ENCODE peak calls at places on chromosomes 5 and 9, in eight cellular contexts. S is epithelial cell of esophagus, X is A549, C is left ventricle myocardium inferior, K is sigmoid colon, E is HepG2, T is GM23338, P is WTC11. Z is an unnamed sample.

GRCh38 chr5:54881286-54882005 is 103.9 kb downstream of the ESM1 start:
- DNase-seq in S (peak; percentile 99), X (no peak), C (no peak), K (no peak), E (no peak), T (no peak), P (no peak), Z (no peak)

GRCh38 chr5:90759119-90759518 is 200.5 kb downstream of the ADGRV1 start:
- DNase-seq in S (no peak), X (no peak), C (no peak), K (no peak), E (no peak), T (no peak), P (no peak), Z (no peak)

GRCh38 chr5:60993875-60994571 is 49.0 kb downstream of the NDUFAF2 start:
- DNase-seq in S (no peak), X (no peak), C (peak; percentile 25), K (no peak), E (no peak), T (no peak), P (no peak), Z (no peak)

GRCh38 chr5:14510156-14510734 is 71.3 kb upstream of the OTULINL start:
- DNase-seq in S (no peak), X (no peak), C (no peak), K (no peak), E (no peak), T (no peak), P (no peak), Z (peak; percentile 45)

GRCh38 chr9:131738838-131739191 is 1.1 kb downstream of the RAPGEF1 start:
- DNase-seq in S (no peak), X (no peak), C (no peak), K (no peak), E (no peak), T (peak; percentile 80), P (peak; percentile 46), Z (no peak)

GRCh38 chr9:96232539-96233241 is 69.3 kb downstream of the HSD17B3 start:
- DNase-seq in S (peak; percentile 61), X (peak; percentile 57), C (peak; percentile 68), K (peak; percentile 89), E (peak; percentile 41), T (peak; percentile 78), P (peak; percentile 48), Z (no peak)

GRCh38 chr9:36742264-36742663 is 169.6 kb downstream of the MELK start:
- DNase-seq in S (no peak), X (no peak), C (no peak), K (no peak), E (no peak), T (peak; percentile 30), P (no peak), Z (no peak)

GRCh38 chr5:95850391-95850894 is 27.9 kb upstream of the GLRX start:
- DNase-seq in S (no peak), X (no peak), C (no peak), K (no peak), E (peak; percentile 56), T (no peak), P (no peak), Z (no peak)

GRCh38 chr5:180806351-180807011 is 3.9 kb upstream of the MGAT1 start:
- DNase-seq in S (no peak), X (no peak), C (no peak), K (peak; percentile 64), E (no peak), T (no peak), P (no peak), Z (no peak)

GRCh38 chr5:34743878-34744277 is 87.8 kb downstream of the RAI14 start:
- DNase-seq in S (peak; percentile 43), X (peak; percentile 67), C (no peak), K (no peak), E (no peak), T (no peak), P (no peak), Z (no peak)

GRCh38 chr5:128252794-128253193 is 169.2 kb downstream of the SLC12A2 start:
- DNase-seq in S (peak; percentile 55), X (no peak), C (no peak), K (no peak), E (no peak), T (no peak), P (no peak), Z (no peak)

GRCh38 chr5:150358261-150359095 is 981 bp downstream of the TCOF1 start:
- DNase-seq in S (peak; percentile 47), X (peak; percentile 37), C (no peak), K (no peak), E (peak; percentile 70), T (peak; percentile 32), P (no peak), Z (no peak)

GRCh38 chr5:42583322-42583721 is 160.1 kb downstream of the GHR start:
- DNase-seq in S (peak; percentile 82), X (peak; percentile 58), C (no peak), K (peak; percentile 86), E (peak; percentile 64), T (peak; percentile 86), P (peak; percentile 58), Z (peak; percentile 78)

GRCh38 chr9:131366745-131367401 is 27.0 kb upstream of the PRRC2B start:
- DNase-seq in S (peak; percentile 48), X (peak; percentile 89), C (peak; percentile 26), K (no peak), E (peak; percentile 64), T (peak; percentile 73), P (peak; percentile 58), Z (no peak)

GRCh38 chr9:23621166-23621565 is 204.9 kb downstream of the ELAVL2 start:
- DNase-seq in S (peak; percentile 85), X (no peak), C (no peak), K (no peak), E (no peak), T (no peak), P (no peak), Z (no peak)

GRCh38 chr5:140360101-140360500 is at the start of gene SLC4A9:
- DNase-seq in S (no peak), X (no peak), C (no peak), K (no peak), E (no peak), T (no peak), P (no peak), Z (no peak)

GRCh38 chr5:103741984-103742383 is 179.4 kb upstream of the NUDT12 start:
- DNase-seq in S (no peak), X (no peak), C (no peak), K (no peak), E (no peak), T (no peak), P (no peak), Z (no peak)

GRCh38 chr9:134002796-134003195 is 10.7 kb upstream of the VAV2 start:
- DNase-seq in S (no peak), X (no peak), C (no peak), K (no peak), E (no peak), T (no peak), P (no peak), Z (no peak)

GRCh38 chr5:67672633-67673032 is 476.0 kb upstream of the CD180 start:
- DNase-seq in S (peak; percentile 9), X (no peak), C (no peak), K (no peak), E (no peak), T (no peak), P (no peak), Z (no peak)

GRCh38 chr5:38640012-38640395 is 83.6 kb upstream of the LIFR start:
- DNase-seq in S (peak; percentile 3), X (peak; percentile 40), C (no peak), K (no peak), E (no peak), T (no peak), P (no peak), Z (no peak)

GRCh38 chr5:75550597-75550996 is 38.9 kb downstream of the POLK start:
- DNase-seq in S (no peak), X (no peak), C (no peak), K (no peak), E (no peak), T (no peak), P (no peak), Z (no peak)

GRCh38 chr5:11046160-11046559 is 285.1 kb upstream of the DAP start:
- DNase-seq in S (no peak), X (peak; percentile 14), C (no peak), K (no peak), E (no peak), T (peak; percentile 43), P (peak; percentile 18), Z (no peak)
- TF ChIP-seq CTCF in S (no peak), X (peak; percentile 21), C (no peak), K (no peak), E (peak; percentile 58), T (peak; percentile 78), P (no peak), Z (no peak)

GRCh38 chr9:101176384-101176783 is 147.9 kb downstream of the PLPPR1 start:
- DNase-seq in S (no peak), X (peak; percentile 9), C (no peak), K (no peak), E (peak; percentile 17), T (peak; percentile 65), P (peak; percentile 63), Z (no peak)
- TF ChIP-seq CTCF in S (no peak), X (no peak), C (no peak), K (no peak), E (no peak), T (peak; percentile 71), P (peak; percentile 66), Z (no peak)

DNA sequence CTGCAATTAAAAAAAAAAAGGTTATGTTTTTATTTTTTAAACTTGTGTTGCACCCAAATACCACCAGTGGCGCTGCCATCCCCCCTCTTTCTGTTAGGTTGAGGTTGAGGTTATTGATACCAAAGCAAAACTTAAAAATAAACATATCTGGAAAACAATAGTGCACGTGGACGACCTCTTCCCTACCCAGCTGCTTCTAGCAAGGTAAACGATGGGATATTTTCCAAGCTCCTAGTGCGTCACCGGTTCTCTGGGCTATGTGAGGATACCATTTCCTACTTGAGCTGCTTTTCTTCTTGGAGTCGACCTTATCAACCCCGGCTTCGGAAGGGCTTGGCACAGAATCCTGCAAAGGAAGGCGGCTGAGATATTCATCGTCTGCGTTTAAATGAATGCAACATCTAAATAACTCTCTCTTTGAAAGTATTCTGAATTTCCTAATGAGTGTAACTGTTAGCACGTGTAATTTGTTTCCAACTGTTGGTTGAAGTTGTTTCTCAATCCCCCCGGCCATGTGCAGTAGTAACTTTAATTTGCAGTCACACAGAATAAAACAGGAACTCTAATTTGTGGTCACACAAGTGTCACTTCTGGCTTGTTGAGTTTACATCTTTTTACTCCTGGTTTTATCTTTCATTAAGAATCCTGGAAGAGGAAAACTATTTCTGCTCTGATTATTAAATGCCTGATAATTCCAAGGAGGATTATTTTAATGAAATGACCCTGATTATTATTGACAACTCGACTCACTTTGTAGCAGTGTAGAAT is 993 bp downstream of the SCAMP1 start:
- DNase-seq in S (peak; percentile 67), X (peak; percentile 68), C (peak; percentile 28), K (peak; percentile 72), E (peak; percentile 51), T (peak; percentile 69), P (no peak), Z (peak; percentile 58)
- TF ChIP-seq CTCF in S (peak; percentile 20), X (peak; percentile 18), C (peak; percentile 23), K (peak; percentile 19), E (no peak), T (no peak), P (no peak), Z (peak; percentile 9)

DNA sequence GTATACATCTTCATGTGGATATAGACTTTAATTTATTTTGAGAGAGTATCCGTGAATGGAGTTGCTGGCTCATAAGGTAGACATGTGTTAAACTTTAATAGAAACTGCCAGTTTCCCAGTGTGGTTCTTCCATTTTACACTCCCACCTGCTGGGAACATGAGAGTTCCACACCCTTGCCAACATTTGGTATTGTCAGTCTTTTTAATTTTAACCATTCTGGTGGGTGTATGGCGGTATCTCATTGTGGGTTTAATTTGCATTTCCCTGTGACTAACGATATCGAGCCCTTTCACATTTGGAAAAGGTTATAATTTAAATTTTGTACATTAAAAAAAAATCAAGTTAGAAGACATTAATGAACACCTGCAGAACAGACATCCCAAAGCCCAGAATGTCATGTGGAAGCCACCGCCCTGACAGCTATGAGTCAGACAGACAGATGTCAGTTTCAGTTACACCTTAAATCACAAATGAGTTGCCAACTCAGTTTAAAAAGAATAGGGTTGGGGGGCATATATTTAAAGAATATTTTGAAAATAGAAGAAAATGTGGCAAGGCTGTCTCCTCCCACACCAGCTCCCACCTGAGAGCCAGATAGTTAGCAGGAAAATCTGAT is 36.9 kb downstream of the ANKRD33B start:
- DNase-seq in S (peak; percentile 77), X (no peak), C (no peak), K (no peak), E (no peak), T (no peak), P (no peak), Z (no peak)
- TF ChIP-seq CTCF in S (no peak), X (no peak), C (no peak), K (no peak), E (no peak), T (no peak), P (no peak), Z (no peak)